ENCODE peak calls at places on chromosomes 4 and X, in eight cellular contexts. O is right cardiac atrium; K is GM12865; V is OCI-LY7; H is lung; N is cardiac muscle cell; E is CD8-positive, alpha-beta T cell; C is heart left ventricle. R is an unnamed sample.

GRCh38 chrX:3550160-3550765 is 163.2 kb downstream of the PRKX start:
- DNase-seq in V (no peak), C (no peak), K (peak), O (no peak), E (no peak), H (no peak), N (no peak), R (no peak)

GRCh38 chrX:12579311-12579710 is 211.9 kb upstream of the PRPS2 start:
- DNase-seq in C (no peak), V (no peak), E (no peak), O (no peak), K (no peak), H (no peak), N (no peak), R (no peak)

GRCh38 chrX:107324493-107325310 is 118.3 kb downstream of the DNAAF6 start:
- DNase-seq in H (no peak), V (peak), C (peak), K (peak), O (peak), N (peak), E (no peak), R (no peak)

GRCh38 chrX:8233091-8233490 is 62.0 kb upstream of the VCX2 start:
- DNase-seq in H (no peak), C (no peak), V (no peak), N (no peak), E (no peak), K (no peak), O (no peak), R (no peak)

GRCh38 chrX:2262679-2263055 is 238.1 kb downstream of the DHRSX start:
- DNase-seq in H (no peak), O (no peak), V (no peak), K (no peak), C (no peak), N (peak), E (no peak), R (no peak)

GRCh38 chrX:49992809-49993208 is 70.4 kb downstream of the CLCN5 start:
- DNase-seq in H (no peak), K (no peak), V (no peak), C (no peak), N (no peak), E (no peak), O (no peak), R (no peak)

GRCh38 chr4:138952405-138952804 is 63.2 kb upstream of the NOCT start:
- DNase-seq in E (no peak), V (no peak), N (no peak), C (no peak), K (no peak), O (no peak), H (no peak), R (no peak)

GRCh38 chr4:7893539-7893938 is 46.1 kb downstream of the AFAP1 start:
- DNase-seq in N (no peak), H (no peak), C (no peak), K (no peak), O (no peak), V (no peak), E (no peak), R (no peak)

GRCh38 chr4:152160236-152160800 is 375.6 kb downstream of the FBXW7 start:
- DNase-seq in H (no peak), V (no peak), K (no peak), O (no peak), C (no peak), E (no peak), N (no peak), R (no peak)

GRCh38 chr4:81627617-81628016 is 155.9 kb upstream of the RASGEF1B start:
- DNase-seq in O (no peak), V (no peak), K (no peak), C (no peak), H (no peak), N (no peak), E (no peak), R (no peak)

GRCh38 chr4:7183161-7183560 is 9.2 kb upstream of the SORCS2 start:
- DNase-seq in O (no peak), V (no peak), E (no peak), K (no peak), C (no peak), N (no peak), H (no peak), R (no peak)

GRCh38 chr4:91764085-91764484 is 539.7 kb upstream of the GRID2 start:
- DNase-seq in K (no peak), H (no peak), E (no peak), V (no peak), N (no peak), C (no peak), O (no peak), R (no peak)

GRCh38 chrX:110087485-110088356 is 84.8 kb downstream of the TMEM164 start:
- DNase-seq in K (no peak), E (no peak), N (no peak), O (no peak), H (no peak), C (no peak), V (no peak), R (no peak)

GRCh38 chrX:65723706-65724105 is 56.3 kb downstream of the MSN start:
- DNase-seq in V (no peak), N (no peak), E (peak), K (peak), O (no peak), H (no peak), C (no peak), R (peak)

GRCh38 chrX:110406822-110407221 is 48.2 kb downstream of the RTL9 start:
- DNase-seq in N (no peak), K (no peak), E (no peak), V (no peak), O (no peak), C (no peak), H (no peak), R (no peak)

GRCh38 chrX:17700976-17701375 is 36.3 kb upstream of the SCML1 start:
- DNase-seq in V (no peak), K (no peak), N (no peak), H (no peak), C (no peak), O (no peak), E (no peak), R (no peak)

GRCh38 chr4:186607490-186607889 is 52.1 kb upstream of the MTNR1A start:
- DNase-seq in E (no peak), K (no peak), N (no peak), C (no peak), V (no peak), O (no peak), H (no peak), R (no peak)

GRCh38 chrX:6448003-6448402 is 86.9 kb downstream of the VCX3A start:
- DNase-seq in E (no peak), K (no peak), H (peak), C (no peak), N (no peak), V (no peak), O (peak), R (no peak)

GRCh38 chr4:87975466-87975865 is at the start of gene SPP1:
- DNase-seq in O (no peak), K (peak), N (peak), C (no peak), V (peak), E (no peak), H (no peak), R (no peak)

GRCh38 chrX:154019633-154020499 is at the start of gene IRAK1:
- DNase-seq in C (peak), H (peak), O (peak), K (peak), V (peak), N (peak), E (peak), R (no peak)

GRCh38 chrX:149124526-149125108 is 380.5 kb downstream of the IDS start:
- DNase-seq in N (no peak), E (no peak), O (no peak), V (no peak), C (no peak), K (peak), H (no peak), R (no peak)

GRCh38 chr4:151957163-151957562 is 196.4 kb upstream of the GATB start:
- DNase-seq in O (peak), H (no peak), V (no peak), N (peak), E (no peak), C (peak), K (no peak), R (no peak)

GRCh38 chrX:96704661-96705060 is 20.0 kb downstream of the DIAPH2 start:
- DNase-seq in K (no peak), H (no peak), E (no peak), V (no peak), N (no peak), O (no peak), C (no peak), R (no peak)

GRCh38 chrX:43592597-43592996 is 63.5 kb upstream of the MAOA start:
- DNase-seq in K (no peak), C (no peak), H (no peak), E (no peak), O (no peak), N (no peak), V (no peak), R (no peak)

GRCh38 chrX:129450123-129450522 is 73.2 kb downstream of the SMARCA1 start:
- DNase-seq in V (no peak), N (no peak), C (no peak), H (no peak), O (no peak), K (no peak), E (no peak), R (no peak)

GRCh38 chrX:154369453-154370299 is 4.8 kb downstream of the FLNA start:
- DNase-seq in E (peak), K (peak), O (peak), C (peak), H (peak), N (peak), V (peak), R (no peak)

GRCh38 chrX:111874241-111874640 is 1.7 kb upstream of the TRPC5OS start:
- DNase-seq in C (no peak), K (no peak), H (no peak), N (no peak), O (no peak), E (no peak), V (no peak), R (no peak)

GRCh38 chr4:139817657-139818452 is 152.2 kb downstream of the MGST2 start:
- DNase-seq in K (no peak), N (no peak), O (no peak), E (no peak), C (no peak), H (no peak), V (no peak), R (no peak)

GRCh38 chr4:15339732-15340131 is 88.1 kb upstream of the C1QTNF7 start:
- DNase-seq in K (no peak), H (no peak), O (no peak), V (no peak), N (no peak), C (no peak), E (no peak), R (no peak)

GRCh38 chrX:84216406-84216805 is 28.4 kb upstream of the RPS6KA6 start:
- DNase-seq in O (no peak), K (no peak), E (no peak), N (no peak), C (no peak), H (no peak), V (no peak), R (no peak)

GRCh38 chr4:587671-588350 is 11.7 kb upstream of the TMEM271 start:
- DNase-seq in V (no peak), N (no peak), C (no peak), H (no peak), O (no peak), E (no peak), K (no peak), R (no peak)

GRCh38 chrX:54352677-54353076 is 5.2 kb downstream of the WNK3 start:
- DNase-seq in H (no peak), V (no peak), K (no peak), O (no peak), N (no peak), E (no peak), C (no peak), R (no peak)

GRCh38 chrX:54358424-54359211 is 772 bp upstream of the WNK3 start:
- DNase-seq in O (peak), H (peak), E (peak), C (peak), K (no peak), V (no peak), N (peak), R (no peak)

GRCh38 chrX:54359408-54359807 is 1.6 kb upstream of the WNK3 start:
- DNase-seq in N (no peak), O (no peak), K (no peak), V (no peak), E (no peak), H (no peak), C (no peak), R (no peak)

GRCh38 chrX:54357414-54358377 is at the start of gene WNK3:
- DNase-seq in H (peak), C (peak), N (peak), O (peak), V (no peak), E (peak), K (no peak), R (no peak)
- H3K4me3 ChIP-seq in H (peak), C (peak), N (peak), O (peak), V (no peak), E (peak), K (no peak), R (no peak)

GRCh38 chr4:27217261-27217769 is 356.7 kb downstream of the STIM2 start:
- DNase-seq in E (no peak), N (no peak), K (no peak), C (no peak), V (no peak), H (no peak), O (no peak), R (no peak)
- H3K4me3 ChIP-seq in E (no peak), N (no peak), K (no peak), C (no peak), V (no peak), H (no peak), O (no peak), R (no peak)

DNA sequence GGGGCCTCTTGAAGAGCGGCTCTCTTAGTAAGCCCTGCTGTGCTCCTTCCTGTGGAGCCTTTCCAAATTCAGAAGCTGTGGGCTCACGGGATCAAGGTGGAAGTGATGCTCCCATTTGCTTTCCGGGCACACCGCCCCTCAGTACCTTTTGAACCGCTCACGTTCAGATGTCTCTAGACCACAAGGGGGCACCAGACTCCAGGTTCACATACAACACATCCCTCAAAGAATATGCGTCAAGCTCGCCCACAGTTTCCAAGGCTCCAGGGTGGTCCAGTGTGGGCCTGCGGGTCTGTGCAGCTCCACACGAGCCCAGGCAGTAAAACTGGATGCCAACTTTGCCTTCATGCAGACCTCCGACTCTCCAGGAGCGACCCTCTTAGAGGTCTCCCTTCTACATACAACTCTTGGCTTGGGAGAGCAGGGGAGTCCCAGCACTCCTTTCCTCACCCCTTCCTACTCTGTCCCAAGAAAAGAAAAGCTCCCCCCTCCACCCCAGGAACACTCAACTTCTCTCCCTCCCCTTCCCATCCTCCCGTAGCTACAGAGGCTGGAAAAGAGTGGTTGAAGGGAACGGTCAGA is 11.0 kb downstream of the SUPT20HL1 start:
- DNase-seq in C (peak), V (peak), N (peak), O (peak), K (peak), H (peak), E (peak), R (peak)
- H3K4me3 ChIP-seq in C (no peak), V (no peak), N (no peak), O (no peak), K (no peak), H (no peak), E (no peak), R (no peak)

DNA sequence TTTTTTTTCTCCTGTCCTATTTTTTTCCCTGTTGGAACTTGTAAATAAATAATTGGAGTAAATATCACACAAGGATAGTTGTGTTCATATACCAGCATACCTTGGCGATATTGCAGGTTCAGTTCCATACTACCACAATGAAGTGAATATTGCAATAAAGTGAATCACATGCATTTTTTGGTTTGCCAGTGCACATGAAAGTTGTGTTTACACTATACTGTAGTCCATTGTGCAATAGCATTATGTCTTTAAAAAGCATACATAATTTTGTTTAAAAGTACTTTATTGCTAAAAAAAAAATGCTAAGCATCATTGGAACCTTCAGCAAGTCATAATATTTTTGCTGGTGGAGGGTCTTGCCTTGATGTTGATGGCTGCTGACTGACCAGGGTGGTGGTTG is 88.6 kb downstream of the GSTCD start:
- DNase-seq in O (no peak), C (no peak), N (no peak), K (no peak), H (no peak), V (no peak), E (no peak), R (no peak)
- H3K4me3 ChIP-seq in O (no peak), C (no peak), N (no peak), K (no peak), H (no peak), V (no peak), E (no peak), R (no peak)

DNA sequence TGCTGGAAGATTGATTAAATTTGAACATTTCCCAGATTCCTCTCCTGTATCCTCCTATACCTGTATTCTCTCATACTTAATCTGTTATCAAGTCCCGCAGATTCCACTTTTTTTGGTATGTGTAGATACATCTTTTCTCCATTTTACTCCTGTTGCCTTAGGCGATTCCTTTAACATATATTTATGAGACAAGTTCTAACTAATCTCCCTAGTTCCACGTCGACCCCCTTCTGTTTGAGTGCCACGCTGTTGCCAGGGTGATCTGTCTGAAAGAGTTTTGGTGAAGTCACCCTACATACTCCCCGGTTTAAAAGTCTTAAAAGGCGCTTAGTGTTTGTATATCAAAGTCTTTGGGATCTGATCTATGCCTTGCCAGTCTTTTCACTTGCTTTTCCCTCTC is 2.4 kb downstream of the HNRNPH2 start:
- DNase-seq in E (peak), H (no peak), V (no peak), N (no peak), C (no peak), K (no peak), O (no peak), R (no peak)
- H3K4me3 ChIP-seq in E (no peak), H (no peak), V (no peak), N (no peak), C (peak), K (no peak), O (no peak), R (peak)